ENCODE peak calls at places on chromosome 16, in ten cellular contexts. N is NCI-H226; R is SK-MEL-5; T is activated naive CD8-positive, alpha-beta T cell treated with anti-CD3 and anti-CD28 coated beads for 36 hours; M is T1000; W is BJ; F is central memory CD4-positive, alpha-beta T cell; H is dermis blood vessel endothelial cell; V is myocyte; O is ELR. J is an unnamed sample.

GRCh38 chr16:17591655-17592405 is 121.1 kb upstream of the XYLT1 start:
- DNase-seq in N (no peak), T (no peak), H (no peak), R (no peak), V (no peak), M (peak), W (no peak), O (no peak), F (peak), J (no peak)

GRCh38 chr16:83887088-83887487 is 11.8 kb upstream of the MLYCD start:
- DNase-seq in T (no peak), W (no peak), N (no peak), F (no peak), H (peak), O (peak), V (peak), R (peak), M (no peak), J (no peak)

GRCh38 chr16:69839240-69839688 is 77.1 kb downstream of the WWP2 start:
- DNase-seq in V (peak), M (no peak), N (no peak), O (no peak), F (no peak), W (no peak), H (no peak), R (no peak), T (no peak), J (no peak)

GRCh38 chr16:4693956-4694663 is 748 bp downstream of the NUDT16L1 start:
- DNase-seq in R (no peak), O (peak), N (peak), H (peak), M (no peak), W (no peak), V (peak), T (peak), F (peak), J (no peak)

GRCh38 chr16:47311738-47312505 is 148.9 kb downstream of the ITFG1 start:
- DNase-seq in O (peak), H (peak), T (no peak), R (no peak), M (no peak), W (no peak), V (no peak), F (no peak), N (peak), J (no peak)

GRCh38 chr16:29318037-29318436 is 88.5 kb downstream of the NPIPB11 start:
- DNase-seq in T (no peak), W (no peak), R (no peak), N (no peak), F (no peak), M (no peak), V (no peak), O (no peak), H (peak), J (no peak)

GRCh38 chr16:48117217-48118105 is 38.3 kb downstream of the ABCC12 start:
- DNase-seq in M (no peak), F (peak), W (no peak), N (no peak), V (peak), H (peak), T (peak), O (peak), R (peak), J (peak)

GRCh38 chr16:27444470-27444869 is 42.5 kb downstream of the IL21R start:
- DNase-seq in R (no peak), M (no peak), F (no peak), T (no peak), V (no peak), W (no peak), H (no peak), O (no peak), N (no peak), J (no peak)

GRCh38 chr16:30458561-30459394 is 13.1 kb upstream of the SEPHS2 start:
- DNase-seq in V (no peak), H (no peak), F (peak), W (no peak), T (peak), N (no peak), O (no peak), M (no peak), R (no peak), J (peak)

GRCh38 chr16:21159281-21159951 is 942 bp downstream of the LDAF1 start:
- DNase-seq in V (no peak), F (peak), M (no peak), T (no peak), W (no peak), O (peak), N (no peak), R (peak), H (peak), J (peak)

GRCh38 chr16:27369806-27370205 is 32.2 kb upstream of the IL21R start:
- DNase-seq in V (peak), R (no peak), F (no peak), H (no peak), M (no peak), N (no peak), O (peak), T (no peak), W (no peak), J (no peak)

GRCh38 chr16:50598936-50599361 is 50.8 kb downstream of the NKD1 start:
- DNase-seq in N (no peak), W (no peak), F (no peak), O (no peak), H (no peak), R (no peak), T (no peak), M (no peak), V (peak), J (no peak)

GRCh38 chr16:83698964-83699363 is 108.8 kb upstream of the HSBP1 start:
- DNase-seq in M (no peak), F (no peak), W (no peak), R (no peak), O (no peak), H (no peak), V (no peak), N (no peak), T (no peak), J (no peak)

GRCh38 chr16:5928476-5929055 is 831.0 kb upstream of the EEF2KMT start:
- DNase-seq in N (no peak), R (no peak), W (no peak), H (no peak), M (no peak), F (no peak), V (no peak), T (no peak), O (no peak), J (no peak)

GRCh38 chr16:89031715-89032659 is 55.0 kb upstream of the CBFA2T3 start:
- DNase-seq in F (peak), M (no peak), T (peak), O (no peak), R (no peak), V (no peak), N (no peak), H (no peak), W (no peak), J (peak)

GRCh38 chr16:50925758-50926357 is 184.0 kb downstream of the CYLD start:
- DNase-seq in T (no peak), H (no peak), V (no peak), N (no peak), O (peak), M (no peak), W (no peak), F (no peak), R (no peak), J (no peak)

J was measured in CD4-positive, CD25-positive, alpha-beta regulatory T cell.